ENCODE peak calls at places on chromosomes 1 and 21, in eight cellular contexts. F, X, K, E, I, L, T and J are unnamed samples.

GRCh38 chr1:175192111-175192629 is 406 bp downstream of the KIAA0040 start:
- DNase-seq in F (no peak), X (peak), K (peak), E (no peak), I (peak), L (peak), T (no peak), J (no peak)

GRCh38 chr1:112695276-112695675 is 11.7 kb downstream of the RHOC start:
- DNase-seq in F (no peak), X (no peak), K (no peak), E (no peak), I (no peak), L (no peak), T (no peak), J (no peak)

GRCh38 chr21:44653656-44654575 is 543 bp downstream of the KRTAP12-4 start:
- DNase-seq in F (no peak), X (peak), K (no peak), E (no peak), I (no peak), L (no peak), T (no peak), J (no peak)

GRCh38 chr1:39733161-39733560 is 5.5 kb upstream of the PPIE start:
- DNase-seq in F (no peak), X (peak), K (peak), E (no peak), I (no peak), L (no peak), T (no peak), J (no peak)

GRCh38 chr1:154861607-154862094 is 8.4 kb downstream of the KCNN3 start:
- DNase-seq in F (no peak), X (no peak), K (peak), E (no peak), I (no peak), L (no peak), T (peak), J (no peak)

GRCh38 chr1:7388488-7389185 is 382.5 kb upstream of the VAMP3 start:
- DNase-seq in F (no peak), X (no peak), K (peak), E (no peak), I (no peak), L (no peak), T (peak), J (no peak)

GRCh38 chr1:213940947-213941346 is 46.8 kb upstream of the PROX1 start:
- DNase-seq in F (no peak), X (no peak), K (no peak), E (no peak), I (no peak), L (no peak), T (no peak), J (no peak)

GRCh38 chr1:207103892-207104373 is at the start of gene C4BPA:
- DNase-seq in F (no peak), X (peak), K (no peak), E (no peak), I (peak), L (no peak), T (no peak), J (no peak)

GRCh38 chr21:26842976-26843911 is 2.0 kb downstream of the ADAMTS1 start:
- DNase-seq in F (peak), X (peak), K (peak), E (peak), I (peak), L (no peak), T (peak), J (peak)

GRCh38 chr1:203512830-203513578 is 19.1 kb downstream of the OPTC start:
- DNase-seq in F (no peak), X (peak), K (peak), E (peak), I (peak), L (peak), T (peak), J (no peak)

GRCh38 chr1:3011127-3011526 is 10.1 kb upstream of the ACTRT2 start:
- DNase-seq in F (no peak), X (no peak), K (no peak), E (no peak), I (no peak), L (no peak), T (no peak), J (no peak)

GRCh38 chr1:94001397-94002045 is 92.3 kb upstream of the GCLM start:
- DNase-seq in F (no peak), X (no peak), K (no peak), E (no peak), I (no peak), L (no peak), T (no peak), J (no peak)

DNA sequence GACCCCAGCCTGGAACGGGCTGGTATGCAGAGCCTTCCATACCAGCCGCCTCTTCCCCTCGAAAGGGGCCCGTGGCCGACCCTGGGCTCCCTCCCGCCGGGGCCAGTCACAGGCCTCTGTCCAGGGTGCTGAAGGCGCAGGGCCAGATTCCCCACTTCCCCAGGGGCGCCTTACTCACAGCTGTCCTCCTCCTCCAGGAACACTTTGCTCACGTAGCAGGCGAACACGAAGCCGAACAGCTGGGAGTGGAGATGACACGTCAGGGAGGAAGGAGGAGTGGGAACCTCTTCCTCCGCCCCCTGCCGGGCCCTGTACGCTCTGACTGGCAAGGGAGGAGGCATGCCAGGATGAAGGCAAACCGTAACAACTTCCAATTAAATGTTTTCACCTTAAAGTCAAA is 57.3 kb downstream of the NKAIN1 start:
- DNase-seq in F (peak), X (peak), K (peak), E (peak), I (peak), L (peak), T (peak), J (peak)
- TF ChIP-seq CTCF in F (no peak), X (no peak), K (peak), E (peak), I (peak), L (no peak), T (peak), J (peak)

GRCh38 chr1:205455581-205456382 is at the start of gene BLACAT1:
- DNase-seq in F (no peak), X (no peak), K (no peak), E (no peak), I (no peak), L (no peak), T (no peak), J (no peak)

GRCh38 chr1:205456383-205456867 is 580 bp upstream of the BLACAT1 start:
- DNase-seq in F (no peak), X (no peak), K (no peak), E (no peak), I (peak), L (no peak), T (no peak), J (no peak)

GRCh38 chr1:205452906-205453305 is 2.9 kb downstream of the BLACAT1 start:
- DNase-seq in F (no peak), X (no peak), K (no peak), E (no peak), I (no peak), L (no peak), T (no peak), J (no peak)

GRCh38 chr1:205453466-205453865 is 2.4 kb downstream of the BLACAT1 start:
- DNase-seq in F (no peak), X (no peak), K (no peak), E (no peak), I (no peak), L (no peak), T (peak), J (no peak)

DNA sequence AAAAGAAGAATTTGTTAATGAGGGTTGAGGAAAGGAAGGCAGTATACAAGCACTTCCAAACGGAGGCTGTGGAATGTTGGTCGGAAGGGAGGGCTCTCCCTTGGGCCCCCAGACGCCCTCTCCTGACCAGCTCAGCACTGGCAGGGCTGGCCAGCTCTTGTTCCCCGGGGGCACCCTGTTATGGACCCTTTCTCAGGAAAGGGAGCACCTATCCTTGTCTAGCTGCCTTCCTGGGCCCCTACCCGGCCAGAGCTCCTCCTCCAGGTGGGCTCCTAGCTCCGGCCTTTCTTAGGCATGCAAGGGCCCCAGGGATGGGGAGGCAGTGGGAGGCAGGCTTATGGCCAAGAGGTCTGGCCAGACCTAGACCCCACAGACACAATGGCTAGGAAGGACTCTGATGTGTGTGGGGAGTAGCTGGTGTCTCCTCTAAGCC is 926 bp downstream of the BLACAT1 start:
- DNase-seq in F (no peak), X (no peak), K (no peak), E (no peak), I (no peak), L (no peak), T (no peak), J (no peak)
- TF ChIP-seq CTCF in F (no peak), X (no peak), K (no peak), E (no peak), I (no peak), L (no peak), T (no peak), J (no peak)

GRCh38 chr1:226406401-226406881 is 1.5 kb downstream of the PARP1 start:
- DNase-seq in F (no peak), X (no peak), K (peak), E (no peak), I (no peak), L (no peak), T (no peak), J (no peak)

GRCh38 chr1:226407199-226407496 is 745 bp downstream of the PARP1 start:
- DNase-seq in F (no peak), X (no peak), K (no peak), E (no peak), I (no peak), L (no peak), T (no peak), J (no peak)

GRCh38 chr1:226407497-226408284 is at the start of gene PARP1:
- DNase-seq in F (peak), X (peak), K (peak), E (peak), I (peak), L (peak), T (peak), J (peak)

GRCh38 chr1:226409392-226409791 is 1.5 kb upstream of the PARP1 start:
- DNase-seq in F (no peak), X (no peak), K (no peak), E (no peak), I (no peak), L (no peak), T (no peak), J (no peak)

DNA sequence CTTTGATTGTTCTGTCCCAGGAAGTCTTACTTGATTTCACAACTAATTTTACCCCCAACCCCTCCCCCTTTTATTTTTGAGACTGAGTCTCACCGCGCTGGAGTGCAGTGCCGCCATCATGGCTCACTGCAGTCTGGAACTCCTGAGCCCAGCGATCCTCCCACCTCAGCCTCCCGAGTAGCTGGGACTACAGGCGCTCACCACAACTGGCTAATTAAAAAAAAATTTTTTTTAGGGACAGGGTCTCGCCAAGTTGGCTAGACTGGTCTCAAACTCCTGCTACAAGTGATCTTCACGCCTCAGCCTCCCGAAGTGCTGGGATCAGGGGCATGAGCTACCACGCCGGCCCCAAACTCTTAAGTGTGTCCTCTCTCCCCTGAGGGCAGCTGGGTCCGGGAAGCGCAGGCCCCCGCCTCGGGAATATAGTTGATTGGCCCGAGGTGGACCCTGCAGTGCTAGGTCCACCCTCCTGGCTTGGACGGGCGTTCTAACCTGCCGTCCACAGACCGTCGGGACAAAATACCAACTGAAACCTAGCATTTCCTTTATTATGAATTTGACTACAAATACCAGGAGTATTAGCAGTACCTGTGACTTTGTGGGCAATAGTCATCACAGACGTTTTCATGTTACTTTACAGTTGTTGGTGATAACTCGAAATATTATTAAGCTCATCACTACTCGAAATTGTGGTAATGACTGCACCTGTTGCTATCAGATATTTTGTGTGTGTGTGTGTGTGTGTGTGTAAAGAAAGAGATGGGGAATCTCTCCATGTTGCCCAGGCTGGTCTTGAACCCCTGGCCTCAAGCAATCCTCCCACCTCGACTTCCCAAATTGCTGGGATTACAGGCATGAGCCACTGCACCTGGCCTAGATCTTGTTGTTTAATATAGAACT is 642 bp upstream of the PARP1 start:
- DNase-seq in F (no peak), X (no peak), K (no peak), E (no peak), I (no peak), L (no peak), T (no peak), J (no peak)
- TF ChIP-seq CTCF in F (peak), X (no peak), K (no peak), E (no peak), I (peak), L (no peak), T (no peak), J (no peak)

DNA sequence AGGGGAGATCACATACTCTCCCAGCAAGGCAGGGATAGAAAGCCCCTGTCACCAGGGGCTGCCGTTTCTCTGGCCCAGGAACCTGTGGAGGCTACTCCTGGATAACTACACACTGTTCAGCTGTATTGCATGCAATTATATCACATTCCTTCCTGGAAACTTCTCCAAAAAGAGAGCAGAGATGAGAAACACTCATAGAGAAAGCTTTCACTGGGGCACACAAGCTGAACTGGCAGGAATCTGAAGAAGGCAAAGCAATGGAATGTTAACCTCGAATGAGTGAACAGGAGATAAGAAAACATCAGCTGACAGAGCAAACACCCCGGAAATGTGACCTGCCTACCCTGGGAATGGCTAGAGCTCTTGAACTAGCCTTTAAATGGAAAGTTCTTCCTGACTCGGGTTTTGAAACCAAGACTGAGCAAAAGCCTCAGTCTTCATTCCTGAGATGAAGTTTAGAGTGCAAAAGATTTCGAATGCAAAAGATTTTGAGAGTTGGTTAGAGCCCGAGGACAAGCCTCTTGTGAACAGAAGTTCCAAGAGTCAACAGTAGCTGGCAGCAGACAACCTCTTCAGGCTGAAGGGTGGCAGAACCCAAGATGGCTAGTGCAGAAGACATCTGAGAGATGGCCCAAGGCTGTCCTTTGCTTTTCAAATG is 32.3 kb downstream of the CCN1 start:
- DNase-seq in F (no peak), X (peak), K (peak), E (peak), I (peak), L (no peak), T (peak), J (no peak)
- TF ChIP-seq CTCF in F (no peak), X (peak), K (peak), E (peak), I (peak), L (no peak), T (peak), J (peak)

DNA sequence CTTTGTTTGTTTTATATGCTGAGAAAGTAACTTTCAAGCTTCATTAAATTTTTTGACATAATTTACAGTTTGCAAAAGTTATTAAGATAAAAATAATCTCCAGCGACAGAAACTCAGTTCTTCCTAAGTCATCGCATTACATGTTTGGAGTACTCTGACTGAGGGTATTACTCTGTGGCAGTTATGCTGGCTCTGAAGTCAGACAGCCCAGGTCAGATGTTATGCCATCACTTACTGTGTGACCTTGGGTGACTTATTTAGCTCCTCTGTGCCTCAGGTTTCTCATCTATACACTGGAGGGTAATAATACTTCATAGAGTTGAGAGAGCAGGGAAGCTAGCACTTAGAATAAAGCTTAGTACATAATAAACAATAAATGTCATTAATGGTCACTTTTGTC is 26.4 kb downstream of the PRKAA2 start:
- DNase-seq in F (no peak), X (no peak), K (no peak), E (no peak), I (no peak), L (no peak), T (no peak), J (no peak)
- TF ChIP-seq CTCF in F (no peak), X (no peak), K (no peak), E (no peak), I (no peak), L (no peak), T (no peak), J (no peak)

DNA sequence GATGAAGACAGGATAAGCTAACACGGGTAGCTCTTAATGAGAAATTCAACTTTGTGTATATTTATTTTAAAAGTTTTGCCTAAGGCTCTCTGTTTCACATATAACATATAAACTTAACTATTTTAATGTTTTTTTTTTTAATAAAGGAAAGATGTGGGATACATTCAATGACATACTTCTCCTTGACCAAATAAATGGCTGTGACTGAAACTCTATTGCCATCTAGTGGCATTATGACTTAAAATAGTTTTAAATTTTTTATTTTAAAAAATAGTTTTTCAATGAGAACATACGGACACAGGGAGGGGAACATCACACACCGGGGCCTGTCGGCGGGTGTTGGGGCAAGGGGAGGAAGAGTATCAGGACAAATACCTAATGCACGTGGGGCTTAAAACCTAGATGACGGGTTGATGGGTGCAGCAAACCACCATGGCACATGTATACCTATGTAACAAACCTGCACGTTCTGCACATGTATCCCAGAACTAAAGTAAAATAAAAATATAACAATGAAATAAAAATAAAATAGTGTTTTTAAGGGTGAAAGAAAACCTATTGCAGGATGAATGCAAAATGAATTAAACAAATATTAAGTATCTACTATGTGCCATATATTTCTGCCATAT is 83.4 kb downstream of the LYST start:
- DNase-seq in F (no peak), X (no peak), K (peak), E (peak), I (peak), L (no peak), T (peak), J (no peak)
- TF ChIP-seq CTCF in F (peak), X (peak), K (peak), E (peak), I (peak), L (no peak), T (peak), J (peak)

GRCh38 chr1:6357243-6357929 is 36.2 kb downstream of the ACOT7 start:
- DNase-seq in F (no peak), X (no peak), K (no peak), E (no peak), I (no peak), L (no peak), T (no peak), J (no peak)
- TF ChIP-seq CTCF in F (peak), X (no peak), K (peak), E (no peak), I (no peak), L (peak), T (peak), J (peak)